ENCODE peak calls at places on chromosomes 2 and 18, in five cellular contexts. S, F, A, Y and H are unnamed samples.

GRCh38 chr2:47916437-47916836 is 10.1 kb upstream of the FBXO11 start:
- DNase-seq in S (no peak), F (no peak), A (no peak), Y (no peak), H (no peak)

GRCh38 chr2:213288913-213289700 is 4.8 kb downstream of the SPAG16 start:
- DNase-seq in S (no peak), F (peak), A (no peak), Y (peak), H (no peak)

GRCh38 chr2:152740743-152741328 is 22.4 kb downstream of the ARL6IP6 start:
- DNase-seq in S (peak), F (peak), A (peak), Y (peak), H (no peak)

GRCh38 chr18:48838921-48839818 is 111.6 kb downstream of the SMAD7 start:
- DNase-seq in S (no peak), F (peak), A (no peak), Y (peak), H (no peak)

GRCh38 chr2:12867888-12868287 is 151.2 kb downstream of the TRIB2 start:
- DNase-seq in S (no peak), F (no peak), A (no peak), Y (no peak), H (no peak)

GRCh38 chr2:231110551-231110950 is 14.3 kb downstream of the HTR2B start:
- DNase-seq in S (no peak), F (peak), A (peak), Y (peak), H (no peak)

GRCh38 chr2:180124273-180124881 is 117.3 kb upstream of the CWC22 start:
- DNase-seq in S (no peak), F (peak), A (peak), Y (peak), H (no peak)

GRCh38 chr2:85844486-85844885 is 44.3 kb downstream of the ST3GAL5 start:
- DNase-seq in S (no peak), F (no peak), A (no peak), Y (no peak), H (no peak)

GRCh38 chr2:219634951-219635751 is 7.7 kb downstream of the SLC4A3 start:
- DNase-seq in S (no peak), F (no peak), A (no peak), Y (no peak), H (no peak)

GRCh38 chr18:6747646-6748045 is 18.1 kb downstream of the ARHGAP28 start:
- DNase-seq in S (no peak), F (no peak), A (peak), Y (peak), H (no peak)

GRCh38 chr2:120863173-120863545 is 127.5 kb downstream of the GLI2 start:
- DNase-seq in S (no peak), F (no peak), A (no peak), Y (no peak), H (no peak)

GRCh38 chr2:202494856-202495604 is 118.9 kb downstream of the BMPR2 start:
- DNase-seq in S (no peak), F (peak), A (no peak), Y (no peak), H (no peak)

GRCh38 chr2:158022888-158023287 is 78.8 kb upstream of the UPP2 start:
- DNase-seq in S (no peak), F (no peak), A (no peak), Y (no peak), H (no peak)

GRCh38 chr2:113961000-113961399 is 71.1 kb downstream of the ACTR3 start:
- DNase-seq in S (no peak), F (no peak), A (no peak), Y (no peak), H (no peak)